ENCODE peak calls at places on chromosome 14, in ten cellular contexts. L is right atrium auricular region, F is testis, P is body of pancreas, D is hepatocyte, H is Karpas-422, C is tibial artery, N is IMR-90, T is lung, K is mucosa of descending colon. R is an unnamed sample. For H3K9me3 and H3K4me1, the result is how much of the 10 kb centered on the place peaks cover.

GRCh38 chr14:53273671-53274072 is 120.5 kb upstream of the DDHD1 start:
- DNase-seq in F (peak), P (no peak), N (peak), K (no peak), C (no peak), D (no peak), H (no peak), L (no peak), T (no peak), R (peak)

GRCh38 chr14:51869426-51870113 is 9.2 kb downstream of the GNG2 start:
- DNase-seq in H (peak), N (no peak), K (no peak), L (no peak), D (no peak), T (no peak), C (no peak), P (no peak), F (no peak), R (no peak)

GRCh38 chr14:39416072-39416471 is 16.2 kb downstream of the FBXO33 start:
- DNase-seq in K (no peak), F (no peak), D (no peak), C (no peak), P (no peak), N (no peak), H (no peak), T (no peak), L (no peak), R (no peak)

GRCh38 chr14:76968621-76969063 is 59.9 kb downstream of the IRF2BPL start:
- DNase-seq in F (no peak), K (no peak), N (no peak), H (no peak), D (no peak), L (no peak), C (no peak), T (no peak), P (peak), R (no peak)

GRCh38 chr14:38420045-38420444 is 164.2 kb upstream of the CLEC14A start:
- DNase-seq in H (no peak), K (no peak), F (no peak), P (no peak), N (peak), T (no peak), L (no peak), C (no peak), D (no peak), R (no peak)

GRCh38 chr14:91255026-91255695 is 10.7 kb upstream of the GPR68 start:
- DNase-seq in D (no peak), H (no peak), F (no peak), L (no peak), N (no peak), K (no peak), P (no peak), C (no peak), T (no peak), R (no peak)

GRCh38 chr14:90278199-90279175 is 22.1 kb downstream of the PSMC1 start:
- DNase-seq in H (no peak), C (no peak), D (no peak), P (no peak), L (no peak), T (no peak), N (no peak), F (peak), K (no peak), R (no peak)

GRCh38 chr14:58864751-58865519 is 227.2 kb downstream of the DACT1 start:
- DNase-seq in P (no peak), F (no peak), T (no peak), N (peak), H (no peak), L (no peak), C (no peak), K (no peak), D (peak), R (no peak)

GRCh38 chr14:55807059-55807499 is 227.1 kb downstream of the KTN1 start:
- DNase-seq in T (peak), F (peak), N (peak), P (peak), H (no peak), L (peak), C (peak), D (peak), K (peak), R (peak)

GRCh38 chr14:73850940-73851339 is 691 bp upstream of the PTGR2 start:
- DNase-seq in H (peak), F (no peak), K (no peak), T (no peak), L (no peak), D (peak), N (no peak), P (no peak), C (no peak), R (no peak)

GRCh38 chr14:92108345-92109254 is 2.2 kb upstream of the ATXN3 start:
- DNase-seq in D (no peak), C (no peak), F (peak), T (no peak), N (no peak), K (no peak), P (no peak), H (peak), L (no peak), R (no peak)

GRCh38 chr14:82779301-82779700 is 1245.6 kb upstream of the SEL1L start:
- DNase-seq in C (no peak), L (no peak), T (peak), D (no peak), K (no peak), P (no peak), H (no peak), N (no peak), F (no peak), R (no peak)

GRCh38 chr14:78010688-78011087 is 159.5 kb upstream of the NRXN3 start:
- DNase-seq in L (peak), P (no peak), D (no peak), N (peak), K (no peak), H (no peak), F (no peak), C (peak), T (peak), R (no peak)

GRCh38 chr14:51410846-51411245 is 170.8 kb downstream of the TMX1 start:
- DNase-seq in H (no peak), P (no peak), F (no peak), D (no peak), N (no peak), C (no peak), L (no peak), T (no peak), K (no peak), R (no peak)

GRCh38 chr14:54676822-54677708 is 110.1 kb downstream of the SAMD4A start:
- DNase-seq in K (no peak), L (peak), H (no peak), F (no peak), D (peak), T (no peak), P (no peak), C (peak), N (peak), R (peak)

GRCh38 chr14:104382361-104383087 is 197.0 kb upstream of the C14orf180 start:
- DNase-seq in C (no peak), L (no peak), T (no peak), N (no peak), P (no peak), D (no peak), F (no peak), K (peak), H (no peak), R (no peak)
- H3K9me3 ChIP-seq in C (under half), L (under half), T (under half), N (under half), P (under half), D (under half), F (under half), K (under half), H (under half), R (under half)

GRCh38 chr14:65228436-65228835 is 126.1 kb upstream of the MAX start:
- DNase-seq in P (no peak), T (no peak), C (no peak), K (no peak), F (no peak), N (no peak), H (peak), D (no peak), L (no peak), R (no peak)
- H3K4me1 ChIP-seq in P (half or more), T (under half), C (under half), K (under half), F (under half), N (under half), H (under half), D (under half), L (under half), R (under half)

DNA sequence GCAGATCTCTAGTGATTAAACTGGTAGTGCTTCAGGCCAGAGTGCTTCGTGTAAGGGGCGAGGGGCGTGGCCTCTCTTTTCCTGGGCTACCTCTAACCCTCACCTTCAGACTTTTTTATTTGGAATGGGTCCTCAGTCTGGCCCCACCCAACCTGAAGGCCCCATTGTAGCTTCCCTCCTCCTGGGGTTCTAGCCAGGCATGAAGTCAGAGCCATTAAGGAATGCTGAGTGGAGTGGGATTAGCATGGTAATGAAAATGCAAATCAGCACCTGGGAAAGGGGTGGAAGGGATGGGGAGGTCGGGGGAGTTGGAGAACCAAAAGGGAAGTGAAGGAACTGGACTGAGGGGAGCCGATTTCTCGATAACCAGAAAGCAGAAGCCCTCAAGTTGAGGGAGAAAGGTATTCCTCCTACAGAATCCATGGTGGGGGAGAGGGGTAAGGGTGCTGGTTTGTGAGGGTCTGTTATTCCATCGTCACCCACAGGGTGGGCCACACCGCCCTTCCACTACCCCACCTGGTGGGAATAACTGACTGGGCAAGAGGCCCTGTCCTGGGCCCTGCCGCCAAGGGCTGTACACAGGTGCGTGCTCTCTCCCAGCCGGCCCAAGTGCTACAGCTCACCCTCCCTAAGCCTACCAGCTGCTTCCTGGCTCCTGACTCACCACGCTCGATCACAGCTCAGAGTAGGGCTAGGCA is 14.1 kb downstream of the ZFHX2 start:
- DNase-seq in H (no peak), D (no peak), N (peak), F (no peak), P (no peak), T (no peak), C (no peak), K (no peak), L (no peak), R (no peak)
- H3K4me3 ChIP-seq in H (no peak), D (no peak), N (no peak), F (no peak), P (no peak), T (no peak), C (no peak), K (no peak), L (no peak), R (no peak)

DNA sequence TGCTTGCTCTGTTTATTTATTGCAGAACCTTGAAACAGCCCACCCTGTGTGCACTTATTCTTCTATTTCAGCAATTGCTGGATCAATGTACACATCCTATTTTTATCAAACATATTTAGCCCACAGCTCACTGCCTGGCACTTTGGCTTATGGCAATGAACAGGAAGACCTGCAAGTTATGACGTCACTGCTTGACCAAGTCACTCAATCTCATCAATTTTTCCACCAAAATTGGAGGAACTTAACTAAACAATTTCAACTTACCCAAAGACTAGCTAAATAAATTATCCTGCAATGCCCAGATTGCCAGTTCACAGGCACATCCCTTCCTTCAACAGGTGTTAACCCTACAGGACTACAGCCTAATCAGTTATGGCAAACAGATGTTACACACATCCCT is 89.3 kb downstream of the FSCB start:
- DNase-seq in N (no peak), C (no peak), P (no peak), H (no peak), L (no peak), K (no peak), T (no peak), F (no peak), D (no peak), R (no peak)
- H3K9me3 ChIP-seq in N (under half), C (under half), P (under half), H (under half), L (under half), K (under half), T (under half), F (under half), D (under half), R (under half)

R was measured in uterus.